ENCODE peak calls at places on chromosomes 16 and 17, in seven cellular contexts. K is left ventricle myocardium inferior, D is breast epithelium, W is fibroblast of lung, Z is PC-9, A is tibial nerve, S is Caco-2. H is an unnamed sample.

GRCh38 chr17:44651228-44651627 is 5.0 kb upstream of the MEIOC start:
- DNase-seq in Z (no peak), D (no peak), K (no peak), S (no peak), A (no peak), W (no peak), H (no peak)

GRCh38 chr17:82598256-82599011 is 49.8 kb downstream of the WDR45B start:
- DNase-seq in Z (no peak), D (no peak), K (no peak), W (peak; percentile 60), S (no peak), A (no peak), H (no peak)

GRCh38 chr17:29143894-29144293 is 36.3 kb downstream of the MYO18A start:
- DNase-seq in D (no peak), A (no peak), W (no peak), K (no peak), S (no peak), Z (peak; percentile 35), H (no peak)

GRCh38 chr17:32794533-32795246 is 82.2 kb downstream of the MYO1D start:
- DNase-seq in W (no peak), S (peak; percentile 86), A (no peak), K (no peak), Z (no peak), D (no peak), H (peak; percentile 65)

GRCh38 chr17:48470388-48471034 is 40.5 kb upstream of the SKAP1 start:
- DNase-seq in Z (no peak), K (no peak), D (no peak), A (no peak), S (no peak), W (peak; percentile 68), H (no peak)

GRCh38 chr16:77807-78443 is at the start of gene MPG:
- DNase-seq in D (peak; percentile 77), K (peak; percentile 91), W (peak; percentile 68), Z (peak; percentile 51), A (peak; percentile 80), S (peak; percentile 84), H (peak; percentile 89)

GRCh38 chr16:50372611-50373344 is 4.0 kb upstream of the BRD7 start:
- DNase-seq in W (peak; percentile 21), Z (peak; percentile 53), A (no peak), S (no peak), K (peak; percentile 53), D (peak; percentile 68), H (no peak)

GRCh38 chr17:57572062-57572461 is 173.0 kb downstream of the CCDC182 start:
- DNase-seq in S (no peak), K (no peak), A (no peak), W (no peak), Z (no peak), D (no peak), H (no peak)

GRCh38 chr17:76277300-76278267 is 12.4 kb downstream of the UBALD2 start:
- DNase-seq in S (no peak), W (no peak), Z (no peak), A (no peak), K (no peak), D (no peak), H (no peak)

GRCh38 chr17:76278268-76278908 is 13.2 kb downstream of the UBALD2 start:
- DNase-seq in Z (no peak), K (no peak), D (no peak), W (no peak), A (no peak), S (no peak), H (no peak)

GRCh38 chr17:76279742-76280287 is 14.7 kb downstream of the UBALD2 start:
- DNase-seq in W (no peak), A (no peak), K (no peak), Z (no peak), S (no peak), D (no peak), H (no peak)

GRCh38 chr17:76280650-76281049 is 15.5 kb downstream of the UBALD2 start:
- DNase-seq in W (no peak), D (no peak), Z (no peak), A (no peak), K (no peak), S (no peak), H (no peak)

DNA sequence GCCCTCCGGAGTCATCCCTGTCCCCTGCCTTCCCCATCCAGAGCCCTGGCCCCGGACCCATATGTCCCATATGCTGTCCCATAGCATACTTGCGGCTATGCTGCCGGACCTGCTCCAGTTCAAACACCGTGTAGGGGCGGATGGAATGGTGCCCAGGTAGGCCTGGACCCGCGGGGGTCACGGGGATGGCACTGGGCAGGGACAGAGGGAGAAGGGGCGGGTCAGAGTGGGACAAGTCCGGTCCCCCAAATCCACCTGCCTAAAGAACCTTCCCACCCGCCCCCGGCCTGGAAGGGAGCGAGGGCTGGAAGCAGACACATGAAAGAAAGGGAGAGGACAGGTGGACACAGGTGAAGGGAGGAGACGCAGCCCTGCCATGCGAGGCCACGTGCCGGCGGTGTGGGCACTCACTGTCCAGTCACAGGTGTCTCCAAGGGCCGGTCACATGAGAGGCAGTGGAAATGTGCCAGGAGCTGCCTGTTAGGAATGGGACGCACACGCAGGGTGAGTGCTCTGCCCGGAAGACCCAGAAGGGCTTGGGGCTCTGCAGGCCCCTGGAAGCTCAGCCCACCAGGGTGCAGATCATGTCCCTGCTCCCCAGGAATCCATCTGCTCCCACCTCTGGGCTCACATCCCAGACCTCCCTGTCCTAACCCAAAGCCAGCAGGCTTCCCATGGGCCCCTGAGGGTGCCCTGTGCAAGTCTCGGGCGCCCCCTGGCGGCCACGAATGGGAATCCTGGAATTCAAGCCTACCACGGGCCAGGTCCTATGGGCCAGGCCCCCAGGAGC is 14.0 kb downstream of the UBALD2 start:
- DNase-seq in S (peak; percentile 87), A (peak; percentile 93), D (peak; percentile 78), Z (peak; percentile 47), K (peak; percentile 89), W (peak; percentile 72), H (peak; percentile 88)
- TF ChIP-seq CTCF in S (peak; percentile 98), A (peak; percentile 98), D (peak; percentile 96), Z (peak; percentile 94), K (peak; percentile 98), W (peak; percentile 96), H (peak; percentile 81)

DNA sequence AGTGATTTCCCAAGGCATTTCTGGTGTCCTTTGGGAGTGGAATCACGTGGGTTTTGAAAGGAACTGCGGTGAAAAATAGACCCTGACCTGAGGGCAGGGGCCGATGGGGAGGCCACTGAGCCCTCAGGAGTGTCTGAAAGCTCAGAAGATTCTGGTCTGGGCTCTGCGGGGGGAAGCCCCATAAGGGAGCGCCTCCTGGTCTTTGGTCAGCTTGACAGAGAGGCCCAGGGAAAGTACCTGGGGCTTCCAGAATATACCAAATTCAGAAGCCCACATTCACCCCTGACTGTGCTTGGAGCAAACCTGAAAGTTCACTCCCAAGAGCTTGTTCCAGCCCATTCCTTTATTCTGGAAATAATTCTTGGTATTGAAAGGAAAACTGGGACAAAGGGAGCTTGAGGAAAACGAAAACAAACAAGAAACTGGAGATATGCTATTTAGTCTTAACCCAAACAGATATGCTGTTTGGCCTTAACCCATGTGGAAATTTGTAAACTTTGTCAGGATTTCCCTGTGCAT is 23.2 kb upstream of the NAGLU start:
- DNase-seq in Z (no peak), A (no peak), S (no peak), D (no peak), W (peak; percentile 66), K (no peak), H (no peak)
- H3K36me3 ChIP-seq in Z (peaks cover 8% of the 10 kb centered on the region), A (no peaks in the 10 kb centered on the region), S (peaks cover 7% of the 10 kb centered on the region), D (no peaks in the 10 kb centered on the region), W (peaks cover 8% of the 10 kb centered on the region), K (peaks cover 55% of the 10 kb centered on the region), H (no peaks in the 10 kb centered on the region)

DNA sequence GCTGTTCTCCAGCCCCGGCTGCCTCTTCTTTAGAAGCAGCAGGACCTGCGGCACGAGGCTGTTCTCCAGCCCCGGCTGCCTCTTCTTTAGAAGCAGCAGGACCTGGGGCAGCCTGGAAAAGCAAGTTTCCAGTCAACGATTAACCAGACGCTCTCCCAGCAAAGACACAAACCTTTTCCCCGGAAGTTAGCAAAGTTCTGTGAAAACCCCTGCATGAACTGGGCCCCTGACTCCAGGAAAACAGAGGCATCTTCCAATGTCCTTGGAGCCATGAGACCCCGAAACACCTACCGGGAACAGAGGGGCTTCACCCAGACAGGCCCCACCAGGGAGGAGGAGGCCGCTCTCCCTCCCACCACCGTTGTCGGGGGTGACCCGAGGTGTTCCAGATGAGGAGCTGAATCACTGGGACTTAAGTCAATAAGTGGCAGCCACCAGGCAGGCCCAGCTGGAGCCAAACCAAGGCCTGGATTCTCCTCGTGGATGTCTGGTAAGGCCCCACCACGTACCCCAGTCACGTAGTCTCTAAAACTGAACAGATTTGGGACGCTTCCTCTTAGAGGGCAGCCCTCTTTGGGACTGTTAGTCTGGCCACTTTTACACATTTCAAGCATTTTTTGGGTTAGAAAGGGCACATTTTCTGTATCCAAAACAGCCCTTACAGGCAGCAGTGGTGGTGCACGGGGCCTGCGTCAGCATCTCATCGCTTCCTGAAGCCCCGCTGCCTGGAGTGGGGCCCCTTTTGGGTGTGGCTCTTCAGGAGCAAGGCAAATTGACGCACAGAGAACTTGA is at the start of gene RPH3AL:
- DNase-seq in K (no peak), W (no peak), D (peak; percentile 30), Z (no peak), A (no peak), S (peak; percentile 94), H (peak; percentile 81)
- H3K4me3 ChIP-seq in K (peak within 1 kb of the TSS; percentile 12), W (no peak within 1 kb of the TSS), D (peak within 1 kb of the TSS; percentile 11), Z (no peak within 1 kb of the TSS), A (no peak within 1 kb of the TSS), S (peak within 1 kb of the TSS; percentile 44), H (no peak within 1 kb of the TSS)

DNA sequence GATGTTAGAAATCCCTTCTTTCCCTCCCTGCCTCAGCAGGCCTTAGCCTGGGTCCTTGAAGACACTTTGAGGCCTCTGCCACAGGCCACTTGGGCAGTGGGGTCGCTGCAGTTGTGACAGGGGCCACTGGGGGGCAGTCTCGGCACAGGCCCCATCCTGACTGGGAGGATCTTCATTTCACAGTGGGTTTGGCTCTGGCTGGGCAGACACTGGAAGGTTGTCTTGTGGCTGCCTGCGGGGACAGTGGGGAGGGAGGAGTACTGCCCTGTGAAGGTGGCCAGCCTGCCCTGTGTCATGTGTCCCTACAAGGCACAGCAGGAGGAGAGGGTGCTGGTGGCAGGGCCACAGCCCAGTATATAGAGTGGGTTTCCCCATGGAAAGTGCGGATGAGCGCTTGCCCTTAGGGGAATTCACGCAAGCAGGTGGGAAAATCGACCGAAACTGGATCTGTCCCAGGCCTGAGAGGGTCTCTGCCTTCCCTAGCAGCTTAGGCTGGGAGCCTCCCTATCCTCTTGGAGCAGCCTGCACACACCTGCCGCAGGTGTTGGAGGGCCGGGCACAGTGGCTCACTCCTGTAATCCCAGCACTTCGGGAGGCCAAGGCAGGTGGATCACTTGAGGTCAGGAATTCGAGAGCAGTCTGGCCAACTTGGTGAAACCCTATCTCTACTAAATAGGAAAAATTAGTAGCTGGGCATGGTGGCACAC is 28.8 kb downstream of the GINS2 start:
- DNase-seq in Z (no peak), K (peak; percentile 77), W (peak; percentile 50), S (peak; percentile 76), A (peak; percentile 27), D (peak; percentile 70), H (peak; percentile 61)
- TF ChIP-seq CTCF in Z (peak; percentile 88), K (peak; percentile 94), W (peak; percentile 81), S (peak; percentile 96), A (peak; percentile 69), D (peak; percentile 46), H (peak; percentile 81)

GRCh38 chr16:67930678-67931211 is 917 bp downstream of the CTRL start:
- DNase-seq in K (no peak), A (no peak), Z (no peak), D (no peak), W (no peak), S (no peak), H (no peak)
- H3K36me3 ChIP-seq in K (peaks cover 34% of the 10 kb centered on the region), A (no peaks in the 10 kb centered on the region), Z (no peaks in the 10 kb centered on the region), D (no peaks in the 10 kb centered on the region), W (peaks cover 14% of the 10 kb centered on the region), S (peaks cover 8% of the 10 kb centered on the region), H (peaks cover 5% of the 10 kb centered on the region)

H was measured in mucosa of descending colon.